ENCODE peak calls at places on chromosomes 7 and 10, in seven cellular contexts. U is stomach; S is astrocyte of the hippocampus; E is ovary; M is stimulated activated CD4-positive, alpha-beta T cell treated with anti-CD3 and anti-CD28 coated beads, Interleukin-2, amount 100 ng/mL, for 48 hours; Q is NCI-H69; V is endothelial cell. P is an unnamed sample.

GRCh38 chr10:69045441-69046300 is 42.2 kb upstream of the SRGN start:
- DNase-seq in E (no peak), V (no peak), U (no peak), S (no peak), M (peak), Q (no peak), P (peak)

GRCh38 chr7:149883452-149883861 is 9.7 kb downstream of the ATP6V0E2 start:
- DNase-seq in Q (peak), V (peak), S (peak), U (peak), M (no peak), E (no peak), P (peak)

GRCh38 chr7:36064676-36065075 is 88.4 kb upstream of the EEPD1 start:
- DNase-seq in V (no peak), S (no peak), M (no peak), Q (no peak), E (no peak), U (no peak), P (no peak)

GRCh38 chr7:47375121-47375551 is 206.8 kb downstream of the TNS3 start:
- DNase-seq in Q (peak), V (no peak), E (no peak), S (peak), U (peak), M (no peak), P (no peak)

GRCh38 chr7:89773594-89773993 is 380.7 kb upstream of the STEAP1 start:
- DNase-seq in S (no peak), Q (no peak), M (no peak), E (no peak), U (no peak), V (no peak), P (no peak)

GRCh38 chr7:120226188-120226587 is 46.8 kb upstream of the KCND2 start:
- DNase-seq in Q (no peak), U (no peak), S (no peak), V (no peak), M (no peak), E (no peak), P (no peak)

GRCh38 chr7:18815261-18815840 is 302.1 kb downstream of the TWIST1 start:
- DNase-seq in E (no peak), U (no peak), Q (no peak), V (no peak), M (no peak), S (no peak), P (no peak)

GRCh38 chr7:97026705-97027426 is 2.2 kb upstream of the DLX5 start:
- DNase-seq in S (no peak), Q (no peak), V (no peak), U (no peak), M (no peak), E (no peak), P (no peak)

GRCh38 chr10:43078986-43079273 is 2.1 kb downstream of the RET start:
- DNase-seq in V (peak), E (no peak), S (peak), Q (no peak), M (peak), U (no peak), P (no peak)

GRCh38 chr7:19275000-19275399 is 129.8 kb upstream of the FERD3L start:
- DNase-seq in S (no peak), Q (no peak), M (no peak), E (no peak), V (no peak), U (no peak), P (no peak)

GRCh38 chr7:117127585-117128168 is 174.4 kb downstream of the ST7 start:
- DNase-seq in M (peak), V (peak), S (peak), U (peak), E (peak), Q (peak), P (peak)

GRCh38 chr7:138169441-138169851 is 93.2 kb downstream of the AKR1D1 start:
- DNase-seq in V (no peak), S (peak), M (no peak), E (no peak), Q (no peak), U (no peak), P (no peak)

GRCh38 chr7:112079671-112080070 is 126.5 kb downstream of the DOCK4 start:
- DNase-seq in U (no peak), M (no peak), S (no peak), V (no peak), Q (peak), E (no peak), P (no peak)

GRCh38 chr10:4266387-4267083 is 481.5 kb upstream of the KLF6 start:
- DNase-seq in Q (no peak), U (no peak), V (no peak), E (no peak), S (peak), M (no peak), P (no peak)

GRCh38 chr7:112708236-112708635 is 82.0 kb downstream of the TMEM168 start:
- DNase-seq in V (no peak), Q (peak), U (no peak), E (no peak), S (no peak), M (no peak), P (no peak)

GRCh38 chr7:3241686-3242258 is 59.3 kb upstream of the SDK1 start:
- DNase-seq in U (no peak), E (no peak), V (no peak), S (no peak), M (no peak), Q (no peak), P (no peak)

GRCh38 chr10:64863836-64864235 is 1342.6 kb downstream of the REEP3 start:
- DNase-seq in Q (peak), E (no peak), U (no peak), S (no peak), M (no peak), V (no peak), P (no peak)

GRCh38 chr10:38146579-38147333 is 52.6 kb downstream of the ZNF37A start:
- DNase-seq in S (no peak), V (no peak), U (no peak), Q (no peak), M (no peak), E (no peak), P (no peak)

GRCh38 chr7:7554021-7554432 is 12.7 kb upstream of the MIOS start:
- DNase-seq in S (peak), M (no peak), V (no peak), E (no peak), Q (peak), U (no peak), P (no peak)

GRCh38 chr10:44376504-44377099 is 8.3 kb downstream of the CXCL12 start:
- DNase-seq in V (no peak), Q (no peak), S (no peak), E (no peak), M (no peak), U (no peak), P (no peak)

GRCh38 chr7:64628721-64629120 is 37.2 kb upstream of the ZNF107 start:
- DNase-seq in S (no peak), Q (no peak), U (no peak), E (no peak), V (no peak), M (no peak), P (no peak)

GRCh38 chr10:111822661-111823060 is 360.9 kb downstream of the GPAM start:
- DNase-seq in S (peak), U (no peak), V (no peak), M (no peak), Q (no peak), E (no peak), P (no peak)

GRCh38 chr7:16708980-16709379 is 44.6 kb upstream of the TSPAN13 start:
- DNase-seq in U (no peak), Q (no peak), V (no peak), E (no peak), S (peak), M (no peak), P (no peak)

GRCh38 chr7:135690566-135690965 is 28.3 kb downstream of the STMP1 start:
- DNase-seq in M (no peak), E (no peak), V (no peak), Q (no peak), S (peak), U (no peak), P (no peak)

GRCh38 chr7:139481364-139481763 is 2.1 kb downstream of the KLRG2 start:
- DNase-seq in M (no peak), U (no peak), S (no peak), Q (no peak), V (no peak), E (no peak), P (no peak)

GRCh38 chr7:28081016-28081415 is 99.6 kb downstream of the JAZF1 start:
- DNase-seq in S (no peak), M (no peak), V (no peak), U (no peak), E (no peak), Q (no peak), P (no peak)

P was measured in thyroid gland.